ENCODE peak calls at places on chromosomes 6 and 20, in five cellular contexts. One of them, this sample, is unnamed.

GRCh38 chr6:142679907-142680306 is 265.1 kb downstream of the HIVEP2 start:
- DNase-seq in RWPE2: no peak
- DNase-seq in fibroblast of lung: no peak
- DNase-seq in heart right ventricle: no peak
- DNase-seq in AG04450: no peak
- DNase-seq in this sample: no peak

GRCh38 chr6:44222987-44223470 is 366 bp upstream of the SLC29A1 start:
- DNase-seq in RWPE2: no peak
- DNase-seq in fibroblast of lung: no peak
- DNase-seq in heart right ventricle: peak; percentile 23
- DNase-seq in AG04450: no peak
- DNase-seq in this sample: no peak

GRCh38 chr20:10263385-10264165 is 44.9 kb downstream of the SNAP25 start:
- DNase-seq in RWPE2: no peak
- DNase-seq in fibroblast of lung: peak; percentile 43
- DNase-seq in heart right ventricle: no peak
- DNase-seq in AG04450: no peak
- DNase-seq in this sample: peak; percentile 37

GRCh38 chr6:5997420-5998093 is 9.2 kb downstream of the NRN1 start:
- DNase-seq in RWPE2: no peak
- DNase-seq in fibroblast of lung: no peak
- DNase-seq in heart right ventricle: peak; percentile 36
- DNase-seq in AG04450: no peak
- DNase-seq in this sample: no peak

GRCh38 chr20:38075161-38075998 is 41.8 kb downstream of the RPRD1B start:
- DNase-seq in RWPE2: no peak
- DNase-seq in fibroblast of lung: peak; percentile 82
- DNase-seq in heart right ventricle: no peak
- DNase-seq in AG04450: no peak
- DNase-seq in this sample: peak; percentile 84

GRCh38 chr6:161418458-161418945 is 144.6 kb upstream of the AGPAT4 start:
- DNase-seq in RWPE2: no peak
- DNase-seq in fibroblast of lung: peak; percentile 93
- DNase-seq in heart right ventricle: no peak
- DNase-seq in AG04450: peak; percentile 76
- DNase-seq in this sample: peak; percentile 84

GRCh38 chr20:31630187-31630790 is 7.4 kb upstream of the COX4I2 start:
- DNase-seq in RWPE2: no peak
- DNase-seq in fibroblast of lung: peak; percentile 40
- DNase-seq in heart right ventricle: no peak
- DNase-seq in AG04450: no peak
- DNase-seq in this sample: peak; percentile 21

GRCh38 chr20:60921021-60921622 is 330.9 kb upstream of the CDH4 start:
- DNase-seq in RWPE2: peak; percentile 36
- DNase-seq in fibroblast of lung: no peak
- DNase-seq in heart right ventricle: peak; percentile 43
- DNase-seq in AG04450: no peak
- DNase-seq in this sample: no peak

GRCh38 chr20:58926802-58927489 is 54.1 kb upstream of the NELFCD start:
- DNase-seq in RWPE2: no peak
- DNase-seq in fibroblast of lung: no peak
- DNase-seq in heart right ventricle: no peak
- DNase-seq in AG04450: no peak
- DNase-seq in this sample: no peak

GRCh38 chr6:5466459-5466858 is 205.1 kb downstream of the FARS2 start:
- DNase-seq in RWPE2: no peak
- DNase-seq in fibroblast of lung: peak; percentile 52
- DNase-seq in heart right ventricle: no peak
- DNase-seq in AG04450: peak; percentile 26
- DNase-seq in this sample: peak; percentile 73

GRCh38 chr6:43830775-43831174 is 60.8 kb downstream of the VEGFA start:
- DNase-seq in RWPE2: no peak
- DNase-seq in fibroblast of lung: no peak
- DNase-seq in heart right ventricle: no peak
- DNase-seq in AG04450: no peak
- DNase-seq in this sample: no peak

GRCh38 chr20:64062596-64063388 is at the start of gene TCEA2:
- DNase-seq in RWPE2: peak; percentile 100
- DNase-seq in fibroblast of lung: peak; percentile 96
- DNase-seq in heart right ventricle: peak; percentile 97
- DNase-seq in AG04450: peak; percentile 78
- DNase-seq in this sample: peak; percentile 96

GRCh38 chr6:114007451-114007953 is 36.6 kb upstream of the HDAC2 start:
- DNase-seq in RWPE2: no peak
- DNase-seq in fibroblast of lung: no peak
- DNase-seq in heart right ventricle: no peak
- DNase-seq in AG04450: no peak
- DNase-seq in this sample: no peak

GRCh38 chr20:44395963-44396340 is 40.5 kb downstream of the HNF4A start:
- DNase-seq in RWPE2: no peak
- DNase-seq in fibroblast of lung: no peak
- DNase-seq in heart right ventricle: no peak
- DNase-seq in AG04450: no peak
- DNase-seq in this sample: no peak

GRCh38 chr6:46781478-46782378 is 11.5 kb upstream of the MEP1A start:
- DNase-seq in RWPE2: no peak
- DNase-seq in fibroblast of lung: peak; percentile 74
- DNase-seq in heart right ventricle: no peak
- DNase-seq in AG04450: peak; percentile 21
- DNase-seq in this sample: peak; percentile 64

GRCh38 chr20:23166563-23166962 is 80.4 kb upstream of the CD93 start:
- DNase-seq in RWPE2: no peak
- DNase-seq in fibroblast of lung: no peak
- DNase-seq in heart right ventricle: no peak
- DNase-seq in AG04450: no peak
- DNase-seq in this sample: no peak

GRCh38 chr20:37202267-37202943 is 23.1 kb upstream of the MROH8 start:
- DNase-seq in RWPE2: no peak
- DNase-seq in fibroblast of lung: peak; percentile 95
- DNase-seq in heart right ventricle: no peak
- DNase-seq in AG04450: peak; percentile 90
- DNase-seq in this sample: peak; percentile 97

GRCh38 chr20:39829255-39829654 is 859.8 kb downstream of the MAFB start:
- DNase-seq in RWPE2: no peak
- DNase-seq in fibroblast of lung: peak; percentile 56
- DNase-seq in heart right ventricle: peak; percentile 18
- DNase-seq in AG04450: no peak
- DNase-seq in this sample: peak; percentile 28

GRCh38 chr20:3539708-3540107 is 68.9 kb downstream of the ATRN start:
- DNase-seq in RWPE2: no peak
- DNase-seq in fibroblast of lung: no peak
- DNase-seq in heart right ventricle: no peak
- DNase-seq in AG04450: no peak
- DNase-seq in this sample: no peak

GRCh38 chr6:127582777-127583462 is 5.9 kb downstream of the C6orf58 start:
- DNase-seq in RWPE2: no peak
- DNase-seq in fibroblast of lung: peak; percentile 80
- DNase-seq in heart right ventricle: no peak
- DNase-seq in AG04450: peak; percentile 26
- DNase-seq in this sample: peak; percentile 57

GRCh38 chr6:136037246-136037884 is 185.9 kb downstream of the PDE7B start:
- DNase-seq in RWPE2: no peak
- DNase-seq in fibroblast of lung: peak; percentile 35
- DNase-seq in heart right ventricle: no peak
- DNase-seq in AG04450: no peak
- DNase-seq in this sample: no peak

GRCh38 chr6:98118357-98119045 is 715.9 kb upstream of the POU3F2 start:
- DNase-seq in RWPE2: no peak
- DNase-seq in fibroblast of lung: no peak
- DNase-seq in heart right ventricle: no peak
- DNase-seq in AG04450: no peak
- DNase-seq in this sample: no peak

GRCh38 chr20:6855806-6856205 is 88.3 kb downstream of the BMP2 start:
- DNase-seq in RWPE2: no peak
- DNase-seq in fibroblast of lung: no peak
- DNase-seq in heart right ventricle: no peak
- DNase-seq in AG04450: no peak
- DNase-seq in this sample: no peak

GRCh38 chr20:63964412-63964811 is 5.3 kb downstream of the ZNF512B start:
- DNase-seq in RWPE2: peak; percentile 84
- DNase-seq in fibroblast of lung: no peak
- DNase-seq in heart right ventricle: peak; percentile 10
- DNase-seq in AG04450: no peak
- DNase-seq in this sample: no peak

DNA sequence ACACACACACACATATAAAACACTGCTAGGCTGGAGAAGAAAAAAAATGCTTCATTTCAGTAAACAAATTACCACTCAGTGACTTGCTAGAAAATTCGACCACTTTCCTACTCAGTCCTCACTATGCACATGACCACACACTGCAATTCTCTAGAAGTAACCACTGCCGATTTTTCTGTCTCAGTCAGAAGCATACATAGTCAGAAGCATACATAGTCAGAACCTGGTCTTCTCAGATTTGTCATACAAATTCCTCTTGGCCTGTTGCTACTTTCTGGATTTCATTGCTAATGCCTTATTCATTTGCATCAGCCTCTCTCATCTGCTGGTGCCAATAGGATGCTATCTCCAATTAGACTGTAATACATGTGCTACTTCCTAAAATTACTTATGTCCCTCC is 10.2 kb upstream of the KIF16B start:
- DNase-seq in RWPE2: no peak
- DNase-seq in fibroblast of lung: no peak
- DNase-seq in heart right ventricle: no peak
- DNase-seq in AG04450: no peak
- DNase-seq in this sample: no peak
- TF ChIP-seq CTCF in RWPE2: no peak
- TF ChIP-seq CTCF in fibroblast of lung: no peak
- TF ChIP-seq CTCF in heart right ventricle: no peak
- TF ChIP-seq CTCF in AG04450: no peak
- TF ChIP-seq CTCF in this sample: no peak

GRCh38 chr6:62286470-62286843 is 432 bp upstream of the KHDRBS2 start:
- DNase-seq in RWPE2: no peak
- DNase-seq in fibroblast of lung: no peak
- DNase-seq in heart right ventricle: no peak
- DNase-seq in AG04450: no peak
- DNase-seq in this sample: no peak
- H3K4me3 ChIP-seq in RWPE2: no peak overlapping the region
- H3K4me3 ChIP-seq in fibroblast of lung: no peak overlapping the region
- H3K4me3 ChIP-seq in heart right ventricle: peak overlapping the region; percentile 39
- H3K4me3 ChIP-seq in AG04450: no peak overlapping the region
- H3K4me3 ChIP-seq in this sample: no peak overlapping the region

GRCh38 chr6:40804905-40805304 is 217.7 kb upstream of the LRFN2 start:
- DNase-seq in RWPE2: no peak
- DNase-seq in fibroblast of lung: no peak
- DNase-seq in heart right ventricle: no peak
- DNase-seq in AG04450: no peak
- DNase-seq in this sample: no peak
- TF ChIP-seq CTCF in RWPE2: no peak
- TF ChIP-seq CTCF in fibroblast of lung: no peak
- TF ChIP-seq CTCF in heart right ventricle: no peak
- TF ChIP-seq CTCF in AG04450: peak; percentile 11
- TF ChIP-seq CTCF in this sample: peak; percentile 36

GRCh38 chr6:100465701-100466409 is 1.1 kb upstream of the SIM1 start:
- DNase-seq in RWPE2: no peak
- DNase-seq in fibroblast of lung: no peak
- DNase-seq in heart right ventricle: no peak
- DNase-seq in AG04450: no peak
- DNase-seq in this sample: no peak

GRCh38 chr6:100463685-100464161 is 998 bp downstream of the SIM1 start:
- DNase-seq in RWPE2: no peak
- DNase-seq in fibroblast of lung: no peak
- DNase-seq in heart right ventricle: no peak
- DNase-seq in AG04450: no peak
- DNase-seq in this sample: no peak

GRCh38 chr6:100464910-100465700 is at the start of gene SIM1:
- DNase-seq in RWPE2: peak; percentile 66
- DNase-seq in fibroblast of lung: peak; percentile 70
- DNase-seq in heart right ventricle: peak; percentile 43
- DNase-seq in AG04450: no peak
- DNase-seq in this sample: peak; percentile 62

GRCh38 chr6:100462990-100463684 is 1.6 kb downstream of the SIM1 start:
- DNase-seq in RWPE2: no peak
- DNase-seq in fibroblast of lung: no peak
- DNase-seq in heart right ventricle: no peak
- DNase-seq in AG04450: no peak
- DNase-seq in this sample: no peak

GRCh38 chr6:100464162-100464851 is 414 bp downstream of the SIM1 start:
- DNase-seq in RWPE2: no peak
- DNase-seq in fibroblast of lung: no peak
- DNase-seq in heart right ventricle: no peak
- DNase-seq in AG04450: no peak
- DNase-seq in this sample: no peak
- H3K4me3 ChIP-seq in RWPE2: peak overlapping the region; percentile 28
- H3K4me3 ChIP-seq in fibroblast of lung: no peak overlapping the region
- H3K4me3 ChIP-seq in heart right ventricle: peak overlapping the region; percentile 36
- H3K4me3 ChIP-seq in AG04450: no peak overlapping the region
- H3K4me3 ChIP-seq in this sample: peak overlapping the region; percentile 44

DNA sequence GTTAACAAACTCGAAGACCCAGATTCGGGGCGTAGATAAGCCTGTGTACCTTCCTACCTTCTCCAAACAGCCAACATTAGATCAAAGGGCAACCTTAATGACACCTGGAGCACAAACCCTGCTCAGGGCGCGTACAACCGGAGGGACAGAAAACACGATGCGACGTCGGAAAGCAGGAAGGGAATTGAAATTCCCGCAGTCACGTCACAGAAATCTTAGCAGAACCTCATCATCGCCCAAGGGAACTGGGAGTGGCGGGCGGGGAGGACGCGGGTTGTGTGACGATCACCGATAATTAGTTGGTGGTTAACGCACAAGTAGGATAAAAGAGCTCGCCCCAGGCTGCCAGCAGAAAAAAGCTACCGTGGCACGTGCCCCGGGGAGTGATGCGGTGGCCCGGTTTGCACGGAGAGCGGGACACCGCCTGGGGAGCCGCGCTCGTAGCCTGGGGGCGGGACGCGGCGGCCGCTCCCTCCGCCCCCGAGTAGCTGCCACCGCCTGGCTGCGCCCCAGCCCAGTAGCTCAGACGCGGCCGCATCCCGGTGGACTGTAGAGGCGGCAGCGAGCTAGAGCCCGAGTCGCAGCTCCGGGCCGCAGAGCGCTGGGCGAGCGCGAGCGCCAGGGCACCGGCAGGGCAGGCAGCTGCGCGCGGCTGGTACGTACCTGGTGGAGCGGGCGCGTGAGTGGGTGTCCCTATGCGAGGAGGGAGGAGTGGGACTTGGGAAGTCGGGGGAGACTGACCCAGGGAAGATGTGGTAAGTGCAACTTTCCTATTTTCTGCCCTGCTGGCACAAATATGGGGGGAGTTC is at the start of gene PKIB:
- DNase-seq in RWPE2: peak; percentile 81
- DNase-seq in fibroblast of lung: peak; percentile 67
- DNase-seq in heart right ventricle: peak; percentile 74
- DNase-seq in AG04450: no peak
- DNase-seq in this sample: peak; percentile 75
- TF ChIP-seq CTCF in RWPE2: peak; percentile 72
- TF ChIP-seq CTCF in fibroblast of lung: peak; percentile 11
- TF ChIP-seq CTCF in heart right ventricle: no peak
- TF ChIP-seq CTCF in AG04450: peak; percentile 43
- TF ChIP-seq CTCF in this sample: peak; percentile 51

This sample was measured in fibroblast of villous mesenchyme.